ENCODE peak calls at places on chromosomes 13 and 19, in nine cellular contexts. One of them, this sample, is unnamed.

GRCh38 chr19:45376045-45376724 is 5.8 kb upstream of the ERCC2 start:
- DNase-seq in CD4-positive, alpha-beta T cell: no peak
- DNase-seq in stimulated activated CD8-positive, alpha-beta memory T cell treated with anti-CD3 and anti-CD28 coated beads, Interleukin-2, amount 100 ng/mL, for 48 hours: no peak
- DNase-seq in A549: peak
- DNase-seq in activated T-helper 2 cell treated with anti-CD3 and anti-CD28 coated beads, Interferon-gamma antibody, Interleukin-2, Interleukin-4, amounts not matched to agents 10 μg/mL and 5 μg/mL and 100 μg/mL, durations not matched to agents 14 hours and 24 hours and 36 hours: no peak
- DNase-seq in stimulated activated naive B cell treated with anti-CD40 and anti-IgM and Interleukin-4, amounts not matched to agents 10 μg/mL and 1 μg/mL and 100 μg/mL, for 72 hours: no peak
- DNase-seq in B cell: no peak
- DNase-seq in epithelial cell of proximal tubule: peak
- DNase-seq in mesendoderm: peak
- DNase-seq in this sample: no peak

GRCh38 chr13:99548448-99548847 is 47.2 kb downstream of the TM9SF2 start:
- DNase-seq in CD4-positive, alpha-beta T cell: no peak
- DNase-seq in mesendoderm: no peak
- DNase-seq in A549: no peak
- DNase-seq in activated T-helper 2 cell treated with anti-CD3 and anti-CD28 coated beads, Interferon-gamma antibody, Interleukin-2, Interleukin-4, amounts not matched to agents 10 μg/mL and 5 μg/mL and 100 μg/mL, durations not matched to agents 14 hours and 24 hours and 36 hours: no peak
- DNase-seq in epithelial cell of proximal tubule: no peak
- DNase-seq in stimulated activated CD8-positive, alpha-beta memory T cell treated with anti-CD3 and anti-CD28 coated beads, Interleukin-2, amount 100 ng/mL, for 48 hours: no peak
- DNase-seq in stimulated activated naive B cell treated with anti-CD40 and anti-IgM and Interleukin-4, amounts not matched to agents 10 μg/mL and 1 μg/mL and 100 μg/mL, for 72 hours: no peak
- DNase-seq in B cell: no peak
- DNase-seq in this sample: no peak

GRCh38 chr13:43514326-43514725 is 272.4 kb downstream of the ENOX1 start:
- DNase-seq in A549: no peak
- DNase-seq in stimulated activated CD8-positive, alpha-beta memory T cell treated with anti-CD3 and anti-CD28 coated beads, Interleukin-2, amount 100 ng/mL, for 48 hours: no peak
- DNase-seq in B cell: no peak
- DNase-seq in epithelial cell of proximal tubule: no peak
- DNase-seq in CD4-positive, alpha-beta T cell: no peak
- DNase-seq in stimulated activated naive B cell treated with anti-CD40 and anti-IgM and Interleukin-4, amounts not matched to agents 10 μg/mL and 1 μg/mL and 100 μg/mL, for 72 hours: no peak
- DNase-seq in activated T-helper 2 cell treated with anti-CD3 and anti-CD28 coated beads, Interferon-gamma antibody, Interleukin-2, Interleukin-4, amounts not matched to agents 10 μg/mL and 5 μg/mL and 100 μg/mL, durations not matched to agents 14 hours and 24 hours and 36 hours: no peak
- DNase-seq in mesendoderm: no peak
- DNase-seq in this sample: no peak

GRCh38 chr19:14979136-14979497 is 547 bp downstream of the SLC1A6 start:
- DNase-seq in CD4-positive, alpha-beta T cell: no peak
- DNase-seq in B cell: no peak
- DNase-seq in activated T-helper 2 cell treated with anti-CD3 and anti-CD28 coated beads, Interferon-gamma antibody, Interleukin-2, Interleukin-4, amounts not matched to agents 10 μg/mL and 5 μg/mL and 100 μg/mL, durations not matched to agents 14 hours and 24 hours and 36 hours: no peak
- DNase-seq in stimulated activated CD8-positive, alpha-beta memory T cell treated with anti-CD3 and anti-CD28 coated beads, Interleukin-2, amount 100 ng/mL, for 48 hours: no peak
- DNase-seq in A549: no peak
- DNase-seq in epithelial cell of proximal tubule: no peak
- DNase-seq in mesendoderm: peak
- DNase-seq in stimulated activated naive B cell treated with anti-CD40 and anti-IgM and Interleukin-4, amounts not matched to agents 10 μg/mL and 1 μg/mL and 100 μg/mL, for 72 hours: no peak
- DNase-seq in this sample: no peak

GRCh38 chr19:12485571-12485970 is 955 bp upstream of the ZNF709 start:
- DNase-seq in activated T-helper 2 cell treated with anti-CD3 and anti-CD28 coated beads, Interferon-gamma antibody, Interleukin-2, Interleukin-4, amounts not matched to agents 10 μg/mL and 5 μg/mL and 100 μg/mL, durations not matched to agents 14 hours and 24 hours and 36 hours: no peak
- DNase-seq in A549: no peak
- DNase-seq in mesendoderm: peak
- DNase-seq in CD4-positive, alpha-beta T cell: no peak
- DNase-seq in stimulated activated CD8-positive, alpha-beta memory T cell treated with anti-CD3 and anti-CD28 coated beads, Interleukin-2, amount 100 ng/mL, for 48 hours: no peak
- DNase-seq in B cell: no peak
- DNase-seq in epithelial cell of proximal tubule: no peak
- DNase-seq in stimulated activated naive B cell treated with anti-CD40 and anti-IgM and Interleukin-4, amounts not matched to agents 10 μg/mL and 1 μg/mL and 100 μg/mL, for 72 hours: no peak
- DNase-seq in this sample: no peak

GRCh38 chr13:50838701-50839100 is 4.8 kb downstream of the DLEU7 start:
- DNase-seq in stimulated activated naive B cell treated with anti-CD40 and anti-IgM and Interleukin-4, amounts not matched to agents 10 μg/mL and 1 μg/mL and 100 μg/mL, for 72 hours: no peak
- DNase-seq in B cell: no peak
- DNase-seq in CD4-positive, alpha-beta T cell: no peak
- DNase-seq in activated T-helper 2 cell treated with anti-CD3 and anti-CD28 coated beads, Interferon-gamma antibody, Interleukin-2, Interleukin-4, amounts not matched to agents 10 μg/mL and 5 μg/mL and 100 μg/mL, durations not matched to agents 14 hours and 24 hours and 36 hours: no peak
- DNase-seq in mesendoderm: no peak
- DNase-seq in A549: no peak
- DNase-seq in stimulated activated CD8-positive, alpha-beta memory T cell treated with anti-CD3 and anti-CD28 coated beads, Interleukin-2, amount 100 ng/mL, for 48 hours: no peak
- DNase-seq in epithelial cell of proximal tubule: no peak
- DNase-seq in this sample: no peak

GRCh38 chr13:41554626-41555386 is 97.5 kb downstream of the RGCC start:
- DNase-seq in activated T-helper 2 cell treated with anti-CD3 and anti-CD28 coated beads, Interferon-gamma antibody, Interleukin-2, Interleukin-4, amounts not matched to agents 10 μg/mL and 5 μg/mL and 100 μg/mL, durations not matched to agents 14 hours and 24 hours and 36 hours: no peak
- DNase-seq in stimulated activated naive B cell treated with anti-CD40 and anti-IgM and Interleukin-4, amounts not matched to agents 10 μg/mL and 1 μg/mL and 100 μg/mL, for 72 hours: peak
- DNase-seq in CD4-positive, alpha-beta T cell: no peak
- DNase-seq in A549: no peak
- DNase-seq in epithelial cell of proximal tubule: no peak
- DNase-seq in stimulated activated CD8-positive, alpha-beta memory T cell treated with anti-CD3 and anti-CD28 coated beads, Interleukin-2, amount 100 ng/mL, for 48 hours: peak
- DNase-seq in mesendoderm: no peak
- DNase-seq in B cell: no peak
- DNase-seq in this sample: no peak

GRCh38 chr13:110239280-110240120 is 67.5 kb downstream of the COL4A1 start:
- DNase-seq in stimulated activated naive B cell treated with anti-CD40 and anti-IgM and Interleukin-4, amounts not matched to agents 10 μg/mL and 1 μg/mL and 100 μg/mL, for 72 hours: no peak
- DNase-seq in CD4-positive, alpha-beta T cell: no peak
- DNase-seq in activated T-helper 2 cell treated with anti-CD3 and anti-CD28 coated beads, Interferon-gamma antibody, Interleukin-2, Interleukin-4, amounts not matched to agents 10 μg/mL and 5 μg/mL and 100 μg/mL, durations not matched to agents 14 hours and 24 hours and 36 hours: no peak
- DNase-seq in mesendoderm: no peak
- DNase-seq in epithelial cell of proximal tubule: no peak
- DNase-seq in stimulated activated CD8-positive, alpha-beta memory T cell treated with anti-CD3 and anti-CD28 coated beads, Interleukin-2, amount 100 ng/mL, for 48 hours: no peak
- DNase-seq in B cell: no peak
- DNase-seq in A549: no peak
- DNase-seq in this sample: no peak

GRCh38 chr13:95262837-95263381 is 38.3 kb downstream of the ABCC4 start:
- DNase-seq in CD4-positive, alpha-beta T cell: no peak
- DNase-seq in stimulated activated CD8-positive, alpha-beta memory T cell treated with anti-CD3 and anti-CD28 coated beads, Interleukin-2, amount 100 ng/mL, for 48 hours: no peak
- DNase-seq in A549: no peak
- DNase-seq in mesendoderm: no peak
- DNase-seq in epithelial cell of proximal tubule: no peak
- DNase-seq in activated T-helper 2 cell treated with anti-CD3 and anti-CD28 coated beads, Interferon-gamma antibody, Interleukin-2, Interleukin-4, amounts not matched to agents 10 μg/mL and 5 μg/mL and 100 μg/mL, durations not matched to agents 14 hours and 24 hours and 36 hours: no peak
- DNase-seq in B cell: no peak
- DNase-seq in stimulated activated naive B cell treated with anti-CD40 and anti-IgM and Interleukin-4, amounts not matched to agents 10 μg/mL and 1 μg/mL and 100 μg/mL, for 72 hours: no peak
- DNase-seq in this sample: no peak

GRCh38 chr13:63463782-63464610 is 2048.3 kb upstream of the PCDH20 start:
- DNase-seq in stimulated activated CD8-positive, alpha-beta memory T cell treated with anti-CD3 and anti-CD28 coated beads, Interleukin-2, amount 100 ng/mL, for 48 hours: no peak
- DNase-seq in B cell: no peak
- DNase-seq in activated T-helper 2 cell treated with anti-CD3 and anti-CD28 coated beads, Interferon-gamma antibody, Interleukin-2, Interleukin-4, amounts not matched to agents 10 μg/mL and 5 μg/mL and 100 μg/mL, durations not matched to agents 14 hours and 24 hours and 36 hours: no peak
- DNase-seq in CD4-positive, alpha-beta T cell: no peak
- DNase-seq in mesendoderm: no peak
- DNase-seq in A549: no peak
- DNase-seq in stimulated activated naive B cell treated with anti-CD40 and anti-IgM and Interleukin-4, amounts not matched to agents 10 μg/mL and 1 μg/mL and 100 μg/mL, for 72 hours: no peak
- DNase-seq in epithelial cell of proximal tubule: no peak
- DNase-seq in this sample: no peak